ENCODE peak calls at places on chromosome 19, in seven cellular contexts. One of them, this sample, is unnamed.

GRCh38 chr19:16340092-16340491 is 15.5 kb downstream of the KLF2 start:
- DNase-seq in Peyer's patch: no peak
- DNase-seq in pancreas: no peak
- DNase-seq in dorsolateral prefrontal cortex: no peak
- DNase-seq in fibroblast of pulmonary artery: no peak
- DNase-seq in trophoblast cell: no peak
- DNase-seq in psoas muscle: no peak
- DNase-seq in this sample: no peak

GRCh38 chr19:48186541-48186991 is 16.1 kb downstream of the ZSWIM9 start:
- DNase-seq in dorsolateral prefrontal cortex: no peak
- DNase-seq in psoas muscle: no peak
- DNase-seq in fibroblast of pulmonary artery: no peak
- DNase-seq in Peyer's patch: no peak
- DNase-seq in pancreas: no peak
- DNase-seq in trophoblast cell: no peak
- DNase-seq in this sample: no peak

GRCh38 chr19:35493971-35494370 is 3.7 kb upstream of the KRTDAP start:
- DNase-seq in psoas muscle: no peak
- DNase-seq in pancreas: no peak
- DNase-seq in trophoblast cell: no peak
- DNase-seq in Peyer's patch: no peak
- DNase-seq in fibroblast of pulmonary artery: no peak
- DNase-seq in dorsolateral prefrontal cortex: no peak
- DNase-seq in this sample: no peak

GRCh38 chr19:15934332-15935078 is at the start of gene CYP4F11:
- DNase-seq in Peyer's patch: peak
- DNase-seq in pancreas: peak
- DNase-seq in fibroblast of pulmonary artery: no peak
- DNase-seq in trophoblast cell: no peak
- DNase-seq in psoas muscle: peak
- DNase-seq in dorsolateral prefrontal cortex: peak
- DNase-seq in this sample: no peak

GRCh38 chr19:15623711-15624318 is 8.8 kb downstream of the CYP4F8 start:
- DNase-seq in Peyer's patch: no peak
- DNase-seq in trophoblast cell: no peak
- DNase-seq in pancreas: no peak
- DNase-seq in fibroblast of pulmonary artery: no peak
- DNase-seq in psoas muscle: no peak
- DNase-seq in dorsolateral prefrontal cortex: no peak
- DNase-seq in this sample: no peak

GRCh38 chr19:44777715-44778347 is at the start of gene CBLC:
- DNase-seq in psoas muscle: no peak
- DNase-seq in trophoblast cell: peak
- DNase-seq in pancreas: peak
- DNase-seq in Peyer's patch: peak
- DNase-seq in fibroblast of pulmonary artery: no peak
- DNase-seq in dorsolateral prefrontal cortex: no peak
- DNase-seq in this sample: no peak

GRCh38 chr19:37975071-37975470 is 68.1 kb downstream of the SIPA1L3 start:
- DNase-seq in Peyer's patch: peak
- DNase-seq in trophoblast cell: no peak
- DNase-seq in psoas muscle: no peak
- DNase-seq in dorsolateral prefrontal cortex: no peak
- DNase-seq in fibroblast of pulmonary artery: no peak
- DNase-seq in pancreas: peak
- DNase-seq in this sample: no peak

GRCh38 chr19:40805258-40805868 is 6.4 kb downstream of the EGLN2 start:
- DNase-seq in Peyer's patch: no peak
- DNase-seq in fibroblast of pulmonary artery: no peak
- DNase-seq in psoas muscle: no peak
- DNase-seq in pancreas: no peak
- DNase-seq in trophoblast cell: no peak
- DNase-seq in dorsolateral prefrontal cortex: no peak
- DNase-seq in this sample: no peak

GRCh38 chr19:41299755-41300089 is 10.2 kb upstream of the CCDC97 start:
- DNase-seq in fibroblast of pulmonary artery: peak
- DNase-seq in dorsolateral prefrontal cortex: no peak
- DNase-seq in psoas muscle: peak
- DNase-seq in pancreas: no peak
- DNase-seq in Peyer's patch: peak
- DNase-seq in trophoblast cell: no peak
- DNase-seq in this sample: peak

GRCh38 chr19:51295382-51296126 is 15.9 kb upstream of the IGLON5 start:
- DNase-seq in dorsolateral prefrontal cortex: no peak
- DNase-seq in trophoblast cell: no peak
- DNase-seq in psoas muscle: no peak
- DNase-seq in pancreas: no peak
- DNase-seq in fibroblast of pulmonary artery: no peak
- DNase-seq in Peyer's patch: no peak
- DNase-seq in this sample: no peak

GRCh38 chr19:1962674-1963073 is 21.7 kb downstream of the CSNK1G2 start:
- DNase-seq in trophoblast cell: no peak
- DNase-seq in Peyer's patch: no peak
- DNase-seq in dorsolateral prefrontal cortex: no peak
- DNase-seq in psoas muscle: no peak
- DNase-seq in fibroblast of pulmonary artery: no peak
- DNase-seq in pancreas: no peak
- DNase-seq in this sample: no peak

GRCh38 chr19:2425622-2426581 is 1.5 kb downstream of the TIMM13 start:
- DNase-seq in pancreas: no peak
- DNase-seq in trophoblast cell: no peak
- DNase-seq in psoas muscle: peak
- DNase-seq in fibroblast of pulmonary artery: no peak
- DNase-seq in dorsolateral prefrontal cortex: no peak
- DNase-seq in Peyer's patch: peak
- DNase-seq in this sample: no peak

GRCh38 chr19:5667751-5668271 is 12.5 kb downstream of the MICOS13 start:
- DNase-seq in pancreas: no peak
- DNase-seq in Peyer's patch: no peak
- DNase-seq in fibroblast of pulmonary artery: no peak
- DNase-seq in trophoblast cell: peak
- DNase-seq in dorsolateral prefrontal cortex: no peak
- DNase-seq in psoas muscle: no peak
- DNase-seq in this sample: no peak

GRCh38 chr19:5104871-5105351 is 136.0 kb downstream of the KDM4B start:
- DNase-seq in psoas muscle: no peak
- DNase-seq in pancreas: peak
- DNase-seq in dorsolateral prefrontal cortex: peak
- DNase-seq in trophoblast cell: no peak
- DNase-seq in Peyer's patch: no peak
- DNase-seq in fibroblast of pulmonary artery: no peak
- DNase-seq in this sample: no peak

GRCh38 chr19:34963531-34964406 is at the start of gene ZNF792:
- DNase-seq in fibroblast of pulmonary artery: peak
- DNase-seq in trophoblast cell: no peak
- DNase-seq in Peyer's patch: peak
- DNase-seq in dorsolateral prefrontal cortex: peak
- DNase-seq in pancreas: peak
- DNase-seq in psoas muscle: peak
- DNase-seq in this sample: no peak

GRCh38 chr19:54481326-54481930 is 8.3 kb upstream of the CDC42EP5 start:
- DNase-seq in dorsolateral prefrontal cortex: no peak
- DNase-seq in fibroblast of pulmonary artery: peak
- DNase-seq in pancreas: no peak
- DNase-seq in psoas muscle: no peak
- DNase-seq in trophoblast cell: peak
- DNase-seq in Peyer's patch: no peak
- DNase-seq in this sample: no peak

GRCh38 chr19:18342090-18342632 is 1.8 kb downstream of the PGPEP1 start:
- DNase-seq in trophoblast cell: peak
- DNase-seq in pancreas: no peak
- DNase-seq in psoas muscle: no peak
- DNase-seq in Peyer's patch: no peak
- DNase-seq in dorsolateral prefrontal cortex: no peak
- DNase-seq in fibroblast of pulmonary artery: no peak
- DNase-seq in this sample: no peak
- H3K4me3 ChIP-seq in trophoblast cell: no peak
- H3K4me3 ChIP-seq in pancreas: no peak
- H3K4me3 ChIP-seq in psoas muscle: no peak
- H3K4me3 ChIP-seq in Peyer's patch: no peak
- H3K4me3 ChIP-seq in dorsolateral prefrontal cortex: no peak
- H3K4me3 ChIP-seq in fibroblast of pulmonary artery: no peak
- H3K4me3 ChIP-seq in this sample: no peak

GRCh38 chr19:13833330-13834265 is 38.4 kb downstream of the ZSWIM4 start:
- DNase-seq in pancreas: peak
- DNase-seq in trophoblast cell: peak
- DNase-seq in psoas muscle: peak
- DNase-seq in Peyer's patch: peak
- DNase-seq in dorsolateral prefrontal cortex: peak
- DNase-seq in fibroblast of pulmonary artery: peak
- DNase-seq in this sample: peak
- H3K4me3 ChIP-seq in pancreas: peak
- H3K4me3 ChIP-seq in trophoblast cell: peak
- H3K4me3 ChIP-seq in psoas muscle: peak
- H3K4me3 ChIP-seq in Peyer's patch: peak
- H3K4me3 ChIP-seq in dorsolateral prefrontal cortex: peak
- H3K4me3 ChIP-seq in fibroblast of pulmonary artery: no peak
- H3K4me3 ChIP-seq in this sample: no peak

GRCh38 chr19:11580665-11581418 is 3.4 kb upstream of the ACP5 start:
- DNase-seq in fibroblast of pulmonary artery: peak
- DNase-seq in dorsolateral prefrontal cortex: no peak
- DNase-seq in pancreas: no peak
- DNase-seq in trophoblast cell: no peak
- DNase-seq in Peyer's patch: no peak
- DNase-seq in psoas muscle: no peak
- DNase-seq in this sample: no peak

GRCh38 chr19:11577451-11578341 is at the start of gene ACP5:
- DNase-seq in trophoblast cell: no peak
- DNase-seq in fibroblast of pulmonary artery: no peak
- DNase-seq in psoas muscle: no peak
- DNase-seq in Peyer's patch: no peak
- DNase-seq in pancreas: no peak
- DNase-seq in dorsolateral prefrontal cortex: no peak
- DNase-seq in this sample: no peak

GRCh38 chr19:11581740-11582139 is 4.3 kb upstream of the ACP5 start:
- DNase-seq in psoas muscle: no peak
- DNase-seq in trophoblast cell: no peak
- DNase-seq in pancreas: no peak
- DNase-seq in Peyer's patch: no peak
- DNase-seq in dorsolateral prefrontal cortex: no peak
- DNase-seq in fibroblast of pulmonary artery: peak
- DNase-seq in this sample: no peak

GRCh38 chr19:11576186-11576585 is 1.3 kb downstream of the ACP5 start:
- DNase-seq in psoas muscle: no peak
- DNase-seq in pancreas: no peak
- DNase-seq in Peyer's patch: no peak
- DNase-seq in dorsolateral prefrontal cortex: no peak
- DNase-seq in trophoblast cell: no peak
- DNase-seq in fibroblast of pulmonary artery: no peak
- DNase-seq in this sample: no peak

DNA sequence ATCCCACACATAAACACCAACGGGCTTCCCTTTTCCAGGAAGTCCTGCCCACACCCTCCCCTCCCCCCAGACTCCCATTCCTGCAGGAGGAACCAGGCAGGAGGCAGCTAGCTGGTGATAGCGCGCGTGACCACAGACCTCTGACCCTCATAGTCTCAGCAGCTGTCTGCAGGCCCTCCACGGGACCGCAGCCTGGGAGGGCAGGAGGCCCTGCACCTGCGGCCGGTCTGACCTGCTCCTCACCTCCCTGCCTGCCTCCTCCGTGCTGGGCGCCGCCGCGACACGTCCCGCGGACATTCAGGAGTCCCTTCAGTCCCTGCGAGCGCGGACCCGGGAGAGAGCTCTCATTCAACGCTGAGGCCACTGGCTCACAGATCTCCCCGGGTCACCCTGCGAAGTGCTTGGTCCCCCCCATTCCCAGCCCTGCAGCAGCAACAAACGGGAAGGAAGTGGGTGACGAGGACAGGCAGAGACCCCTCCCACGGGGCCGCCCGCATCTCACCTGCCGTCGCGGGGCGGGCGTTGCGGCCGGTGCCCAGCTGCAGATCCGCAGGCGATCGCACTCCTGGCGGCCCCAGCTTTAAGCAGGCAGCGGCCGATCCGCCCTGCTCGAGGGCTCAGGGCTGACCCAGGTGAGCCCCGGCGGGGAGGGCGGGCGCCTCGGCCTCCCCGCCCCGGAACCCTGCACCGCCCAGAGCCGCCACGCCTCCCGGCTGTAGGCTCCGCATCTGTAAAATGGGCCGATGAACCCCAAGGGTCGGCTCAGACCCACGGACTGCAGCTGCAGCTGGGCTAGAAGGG is 1.1 kb upstream of the ACP5 start:
- DNase-seq in Peyer's patch: no peak
- DNase-seq in psoas muscle: no peak
- DNase-seq in pancreas: peak
- DNase-seq in fibroblast of pulmonary artery: no peak
- DNase-seq in trophoblast cell: no peak
- DNase-seq in dorsolateral prefrontal cortex: no peak
- DNase-seq in this sample: no peak
- H3K4me3 ChIP-seq in Peyer's patch: peak
- H3K4me3 ChIP-seq in psoas muscle: peak
- H3K4me3 ChIP-seq in pancreas: peak
- H3K4me3 ChIP-seq in fibroblast of pulmonary artery: no peak
- H3K4me3 ChIP-seq in trophoblast cell: peak
- H3K4me3 ChIP-seq in dorsolateral prefrontal cortex: peak
- H3K4me3 ChIP-seq in this sample: no peak

GRCh38 chr19:3458229-3458555 is 22.1 kb downstream of the SMIM24 start:
- DNase-seq in fibroblast of pulmonary artery: no peak
- DNase-seq in trophoblast cell: no peak
- DNase-seq in pancreas: no peak
- DNase-seq in Peyer's patch: no peak
- DNase-seq in psoas muscle: no peak
- DNase-seq in dorsolateral prefrontal cortex: no peak
- DNase-seq in this sample: peak

GRCh38 chr19:3458595-3459284 is 21.6 kb downstream of the SMIM24 start:
- DNase-seq in trophoblast cell: no peak
- DNase-seq in dorsolateral prefrontal cortex: no peak
- DNase-seq in Peyer's patch: no peak
- DNase-seq in fibroblast of pulmonary artery: peak
- DNase-seq in pancreas: no peak
- DNase-seq in psoas muscle: peak
- DNase-seq in this sample: peak

GRCh38 chr19:3459965-3460582 is 20.3 kb downstream of the SMIM24 start:
- DNase-seq in trophoblast cell: no peak
- DNase-seq in Peyer's patch: no peak
- DNase-seq in psoas muscle: no peak
- DNase-seq in dorsolateral prefrontal cortex: no peak
- DNase-seq in fibroblast of pulmonary artery: no peak
- DNase-seq in pancreas: no peak
- DNase-seq in this sample: no peak

GRCh38 chr19:3457531-3458228 is 22.6 kb downstream of the SMIM24 start:
- DNase-seq in dorsolateral prefrontal cortex: no peak
- DNase-seq in pancreas: no peak
- DNase-seq in trophoblast cell: no peak
- DNase-seq in Peyer's patch: no peak
- DNase-seq in fibroblast of pulmonary artery: no peak
- DNase-seq in psoas muscle: no peak
- DNase-seq in this sample: no peak

DNA sequence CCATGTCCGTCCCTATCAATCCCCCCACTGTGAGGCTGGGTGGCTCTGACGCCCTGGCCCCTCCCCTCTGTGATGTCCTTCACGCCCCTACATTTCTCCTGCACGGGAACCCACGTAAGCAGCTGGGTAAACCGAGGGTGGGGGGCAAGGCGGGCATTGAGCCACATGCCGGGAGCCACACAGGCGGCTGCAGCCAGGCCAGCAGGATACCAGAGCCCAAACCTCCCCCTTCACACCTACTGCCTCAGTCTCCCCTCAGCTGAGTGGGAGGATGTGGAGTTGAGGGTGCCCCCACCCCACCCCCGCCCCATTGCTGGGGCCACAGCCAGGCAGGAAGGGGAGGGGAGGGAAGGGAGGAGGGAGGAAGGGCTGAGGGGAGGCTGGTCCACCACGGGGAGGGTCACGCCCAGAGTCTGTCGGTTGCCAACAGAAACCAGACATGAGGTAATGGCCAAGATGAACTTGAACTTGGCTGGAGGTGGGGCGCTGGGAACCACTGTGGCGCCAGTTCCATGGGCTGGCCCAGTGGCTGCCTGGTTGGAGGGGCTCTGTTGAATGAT is 20.9 kb downstream of the SMIM24 start:
- DNase-seq in Peyer's patch: no peak
- DNase-seq in dorsolateral prefrontal cortex: no peak
- DNase-seq in fibroblast of pulmonary artery: peak
- DNase-seq in psoas muscle: peak
- DNase-seq in pancreas: peak
- DNase-seq in trophoblast cell: no peak
- DNase-seq in this sample: peak
- H3K4me3 ChIP-seq in Peyer's patch: no peak
- H3K4me3 ChIP-seq in dorsolateral prefrontal cortex: no peak
- H3K4me3 ChIP-seq in fibroblast of pulmonary artery: peak
- H3K4me3 ChIP-seq in psoas muscle: no peak
- H3K4me3 ChIP-seq in pancreas: no peak
- H3K4me3 ChIP-seq in trophoblast cell: no peak
- H3K4me3 ChIP-seq in this sample: no peak

This sample was measured in skeletal muscle cell.